ENCODE peak calls at places on chromosome 21, in six cellular contexts. M, L, S, Z, D and O are unnamed samples.
A peak's percentile ranks its signal among the peaks of the same experiment; 100 is the strongest.

GRCh38 chr21:20996421-20997307 is 1.5 kb upstream of the NCAM2 start:
- DNase-seq in M (peak; percentile 16), L (no peak), S (no peak), Z (peak; percentile 61), D (no peak), O (peak; percentile 70)

GRCh38 chr21:42688841-42689371 is 35.5 kb downstream of the PDE9A start:
- DNase-seq in M (no peak), L (no peak), S (no peak), Z (peak; percentile 64), D (no peak), O (no peak)

GRCh38 chr21:15732290-15732995 is 2.7 kb downstream of the USP25 start:
- DNase-seq in M (peak; percentile 51), L (no peak), S (peak; percentile 24), Z (no peak), D (peak; percentile 90), O (no peak)

GRCh38 chr21:39142972-39143371 is 40.3 kb downstream of the PSMG1 start:
- DNase-seq in M (no peak), L (no peak), S (no peak), Z (no peak), D (no peak), O (no peak)

GRCh38 chr21:39159342-39160063 is 23.7 kb downstream of the PSMG1 start:
- DNase-seq in M (peak; percentile 59), L (no peak), S (no peak), Z (no peak), D (no peak), O (no peak)

GRCh38 chr21:37986751-37987399 is 70.6 kb upstream of the KCNJ6 start:
- DNase-seq in M (no peak), L (peak; percentile 28), S (no peak), Z (no peak), D (no peak), O (no peak)

GRCh38 chr21:37982496-37983318 is 66.5 kb upstream of the KCNJ6 start:
- DNase-seq in M (no peak), L (no peak), S (no peak), Z (no peak), D (no peak), O (no peak)

GRCh38 chr21:16570856-16571255 is 841.1 kb downstream of the USP25 start:
- DNase-seq in M (no peak), L (no peak), S (no peak), Z (no peak), D (no peak), O (peak; percentile 59)

GRCh38 chr21:35266546-35266945 is 217.4 kb upstream of the RUNX1 start:
- DNase-seq in M (no peak), L (no peak), S (no peak), Z (no peak), D (no peak), O (peak; percentile 30)

GRCh38 chr21:38178653-38179503 is 77.9 kb upstream of the KCNJ15 start:
- DNase-seq in M (no peak), L (no peak), S (no peak), Z (no peak), D (no peak), O (no peak)

GRCh38 chr21:44375281-44375651 is 21.8 kb downstream of the TRPM2 start:
- DNase-seq in M (no peak), L (no peak), S (no peak), Z (peak; percentile 23), D (no peak), O (no peak)

GRCh38 chr21:29130234-29130993 is at the start of gene MAP3K7CL:
- DNase-seq in M (peak; percentile 100), L (no peak), S (peak; percentile 100), Z (no peak), D (no peak), O (peak; percentile 100)

GRCh38 chr21:16424331-16424749 is 694.6 kb downstream of the USP25 start:
- DNase-seq in M (no peak), L (no peak), S (no peak), Z (no peak), D (no peak), O (peak; percentile 69)

GRCh38 chr21:37498664-37499063 is 132.1 kb downstream of the DYRK1A start:
- DNase-seq in M (no peak), L (no peak), S (no peak), Z (no peak), D (no peak), O (no peak)

GRCh38 chr21:39114871-39115658 is 68.2 kb downstream of the PSMG1 start:
- DNase-seq in M (peak; percentile 74), L (no peak), S (peak; percentile 74), Z (no peak), D (no peak), O (peak; percentile 71)

GRCh38 chr21:44285547-44285992 is at the start of gene AIRE:
- DNase-seq in M (peak; percentile 29), L (no peak), S (peak; percentile 67), Z (peak; percentile 78), D (no peak), O (no peak)

GRCh38 chr21:42653492-42654061 is at the start of gene PDE9A:
- DNase-seq in M (no peak), L (peak; percentile 62), S (peak; percentile 21), Z (peak; percentile 88), D (no peak), O (no peak)

GRCh38 chr21:32412998-32413504 is 545 bp downstream of the EVA1C start:
- DNase-seq in M (no peak), L (peak; percentile 77), S (no peak), Z (no peak), D (no peak), O (no peak)
- H3K9ac ChIP-seq in M (no peak overlapping the region), L (peak overlapping the region; percentile 88), S (peak overlapping the region; percentile 91), Z (no peak overlapping the region), D (no peak overlapping the region), O (peak overlapping the region; percentile 88)

GRCh38 chr21:45595574-45596295 is 47.8 kb upstream of the PCBP3 start:
- DNase-seq in M (no peak), L (no peak), S (no peak), Z (no peak), D (no peak), O (no peak)
- H3K4me3 ChIP-seq in M (no peak overlapping the region), L (no peak overlapping the region), S (no peak overlapping the region), Z (no peak overlapping the region), D (no peak overlapping the region), O (no peak overlapping the region)

GRCh38 chr21:26135520-26135919 is 35.0 kb downstream of the APP start:
- DNase-seq in M (no peak), L (no peak), S (no peak), Z (no peak), D (no peak), O (no peak)

GRCh38 chr21:26140185-26140584 is 30.4 kb downstream of the APP start:
- DNase-seq in M (peak; percentile 99), L (peak; percentile 36), S (peak; percentile 89), Z (no peak), D (no peak), O (peak; percentile 98)

GRCh38 chr21:26136686-26137085 is 33.9 kb downstream of the APP start:
- DNase-seq in M (no peak), L (no peak), S (no peak), Z (no peak), D (no peak), O (peak; percentile 42)

GRCh38 chr21:26138615-26139257 is 31.8 kb downstream of the APP start:
- DNase-seq in M (no peak), L (no peak), S (no peak), Z (no peak), D (no peak), O (no peak)

DNA sequence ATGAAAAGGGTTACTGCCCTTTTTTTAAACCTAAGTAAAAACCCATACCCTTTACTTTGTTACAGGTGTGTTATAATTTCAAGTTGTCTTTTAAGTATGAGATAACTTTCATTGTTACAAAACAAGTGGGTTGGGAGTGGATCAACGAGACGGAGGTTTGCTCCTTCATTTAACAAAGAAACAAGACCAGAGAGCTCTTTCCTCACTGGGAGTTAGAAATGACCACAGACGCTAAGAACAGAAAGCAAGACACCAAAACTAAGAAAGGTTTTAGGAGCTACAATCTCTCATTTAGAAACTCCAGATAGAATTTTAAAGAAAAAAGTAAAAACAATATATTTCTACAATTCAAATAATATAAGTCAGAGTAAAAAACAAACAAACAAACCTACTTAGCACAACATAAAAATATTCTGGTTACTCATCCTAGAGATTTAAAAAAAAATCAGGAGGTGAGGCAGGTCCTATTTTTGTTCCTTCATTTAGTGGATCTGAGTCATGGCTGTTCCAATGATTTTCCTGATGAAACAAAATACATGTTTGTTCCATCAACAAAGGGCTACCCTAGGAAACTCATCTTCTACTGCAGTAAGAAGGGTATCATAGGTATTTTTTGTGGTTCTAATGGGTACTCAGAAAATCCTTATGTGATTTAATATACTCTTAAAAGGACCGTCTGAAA is 33.0 kb downstream of the APP start:
- DNase-seq in M (no peak), L (no peak), S (peak; percentile 39), Z (no peak), D (no peak), O (no peak)
- H3K27ac ChIP-seq in M (no peak overlapping the region), L (no peak overlapping the region), S (no peak overlapping the region), Z (no peak overlapping the region), D (no peak overlapping the region), O (no peak overlapping the region)

GRCh38 chr21:41630249-41630648 is 122.3 kb upstream of the TMPRSS2 start:
- DNase-seq in M (peak; percentile 100), L (peak; percentile 73), S (peak; percentile 100), Z (no peak), D (no peak), O (peak; percentile 100)

GRCh38 chr21:41632748-41633475 is 125.0 kb upstream of the TMPRSS2 start:
- DNase-seq in M (no peak), L (no peak), S (no peak), Z (no peak), D (no peak), O (no peak)

GRCh38 chr21:41633627-41634026 is 125.7 kb upstream of the TMPRSS2 start:
- DNase-seq in M (no peak), L (no peak), S (no peak), Z (no peak), D (no peak), O (no peak)

GRCh38 chr21:41631564-41632461 is 123.9 kb upstream of the TMPRSS2 start:
- DNase-seq in M (no peak), L (peak; percentile 79), S (peak; percentile 67), Z (no peak), D (no peak), O (peak; percentile 35)

GRCh38 chr21:41630917-41631316 is 123.0 kb upstream of the TMPRSS2 start:
- DNase-seq in M (no peak), L (no peak), S (no peak), Z (no peak), D (no peak), O (no peak)
- H3K9ac ChIP-seq in M (no peak overlapping the region), L (no peak overlapping the region), S (peak overlapping the region; percentile 53), Z (no peak overlapping the region), D (no peak overlapping the region), O (peak overlapping the region; percentile 9)

GRCh38 chr21:17779486-17779885 is 39.7 kb downstream of the C21orf91 start:
- DNase-seq in M (no peak), L (no peak), S (no peak), Z (no peak), D (no peak), O (no peak)

GRCh38 chr21:17777321-17777720 is 41.8 kb downstream of the C21orf91 start:
- DNase-seq in M (no peak), L (no peak), S (no peak), Z (no peak), D (no peak), O (peak; percentile 49)

GRCh38 chr21:17780539-17780938 is 38.6 kb downstream of the C21orf91 start:
- DNase-seq in M (no peak), L (no peak), S (no peak), Z (no peak), D (no peak), O (peak; percentile 4)

GRCh38 chr21:17781524-17781923 is 37.6 kb downstream of the C21orf91 start:
- DNase-seq in M (no peak), L (no peak), S (no peak), Z (no peak), D (no peak), O (no peak)

GRCh38 chr21:17775431-17776126 is 43.6 kb downstream of the C21orf91 start:
- DNase-seq in M (no peak), L (no peak), S (no peak), Z (no peak), D (no peak), O (no peak)
- H3K4me3 ChIP-seq in M (no peak overlapping the region), L (no peak overlapping the region), S (no peak overlapping the region), Z (no peak overlapping the region), D (no peak overlapping the region), O (no peak overlapping the region)